ENCODE peak calls at places on chromosomes 16 and 17, in eight cellular contexts. B, D, N, S, U, T, G and H are unnamed samples.

GRCh38 chr17:48555616-48556533 is 11.0 kb upstream of the HOXB2 start:
- DNase-seq in S (no peak), T (no peak), U (no peak), D (no peak), G (no peak), B (no peak), N (no peak), H (no peak)

GRCh38 chr17:79833744-79834574 is 5.3 kb downstream of the CBX4 start:
- DNase-seq in G (no peak), D (no peak), T (no peak), N (no peak), B (no peak), S (no peak), U (no peak), H (no peak)

GRCh38 chr16:84603115-84603816 is 14.6 kb downstream of the COTL1 start:
- DNase-seq in T (peak; percentile 60), G (peak; percentile 76), S (peak; percentile 53), U (peak; percentile 82), B (peak; percentile 75), D (no peak), N (peak; percentile 89), H (peak; percentile 97)

GRCh38 chr17:60522889-60523626 is 3.0 kb downstream of the APPBP2 start:
- DNase-seq in N (no peak), D (no peak), B (no peak), T (no peak), G (no peak), S (no peak), U (no peak), H (no peak)

GRCh38 chr17:47295037-47295873 is 28.5 kb upstream of the EFCAB13 start:
- DNase-seq in N (no peak), S (no peak), U (no peak), B (no peak), G (no peak), T (no peak), D (no peak), H (peak; percentile 69)

GRCh38 chr17:70929226-70929625 is 759.9 kb downstream of the KCNJ2 start:
- DNase-seq in B (no peak), T (no peak), G (no peak), U (no peak), S (no peak), N (no peak), D (no peak), H (no peak)

GRCh38 chr17:45364531-45365390 is 47.9 kb upstream of the MAP3K14 start:
- DNase-seq in B (no peak), U (no peak), G (no peak), N (no peak), T (no peak), D (no peak), S (peak; percentile 57), H (no peak)

GRCh38 chr16:10552281-10552680 is 28.1 kb downstream of the EMP2 start:
- DNase-seq in T (no peak), U (no peak), N (no peak), D (no peak), B (no peak), G (no peak), S (no peak), H (no peak)

GRCh38 chr17:57286372-57287105 is 30.2 kb downstream of the MSI2 start:
- DNase-seq in B (no peak), D (no peak), G (no peak), N (no peak), U (no peak), T (no peak), S (no peak), H (no peak)

GRCh38 chr17:5557485-5557884 is 26.8 kb downstream of the NLRP1 start:
- DNase-seq in B (no peak), G (no peak), D (no peak), N (no peak), S (no peak), T (no peak), U (no peak), H (no peak)

GRCh38 chr17:78357177-78357586 is 2.7 kb downstream of the SOCS3 start:
- DNase-seq in B (no peak), D (no peak), G (peak; percentile 58), T (peak; percentile 36), S (no peak), N (peak; percentile 45), U (no peak), H (no peak)
- H3K4me3 ChIP-seq in B (peak overlapping the region; percentile 76), D (peak overlapping the region; percentile 95), G (peak overlapping the region; percentile 85), T (peak overlapping the region; percentile 83), S (no peak overlapping the region), N (peak overlapping the region; percentile 74), U (peak overlapping the region; percentile 81), H (peak overlapping the region; percentile 76)

DNA sequence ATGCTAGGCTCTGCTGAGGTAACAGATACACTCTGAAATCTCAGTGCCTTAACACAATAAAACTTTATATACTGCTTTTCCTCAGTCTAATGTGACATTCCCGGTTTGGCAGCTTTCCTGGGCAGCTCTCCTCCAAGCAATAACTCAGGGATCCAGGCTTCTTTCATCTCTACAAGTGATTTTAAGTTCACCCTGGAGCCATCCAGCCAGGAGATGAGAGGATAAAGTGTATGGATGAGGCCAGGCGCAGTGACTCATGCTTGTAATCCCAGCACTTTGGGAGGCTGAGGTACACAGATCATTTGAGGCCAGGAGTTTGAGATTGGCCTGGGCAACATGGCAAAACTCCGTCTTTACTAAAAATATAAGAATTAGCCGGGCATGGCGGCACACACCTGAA is 147.2 kb downstream of the UTP18 start:
- DNase-seq in D (no peak), B (no peak), S (peak; percentile 41), N (no peak), U (no peak), G (no peak), T (no peak), H (no peak)
- H3K4me3 ChIP-seq in D (no peak overlapping the region), B (no peak overlapping the region), S (no peak overlapping the region), N (no peak overlapping the region), U (no peak overlapping the region), G (no peak overlapping the region), T (no peak overlapping the region), H (no peak overlapping the region)

GRCh38 chr17:49932131-49932723 is 36.8 kb upstream of the DLX4 start:
- DNase-seq in B (no peak), S (peak; percentile 32), D (no peak), N (no peak), G (no peak), T (no peak), U (no peak), H (no peak)

GRCh38 chr17:49931416-49931815 is 37.6 kb upstream of the DLX4 start:
- DNase-seq in N (no peak), B (no peak), D (no peak), S (no peak), T (no peak), G (no peak), U (no peak), H (no peak)

GRCh38 chr17:49939318-49939717 is 29.7 kb upstream of the DLX4 start:
- DNase-seq in S (no peak), T (no peak), D (no peak), G (no peak), U (no peak), B (no peak), N (no peak), H (no peak)

GRCh38 chr17:49930880-49931279 is 38.1 kb upstream of the DLX4 start:
- DNase-seq in T (no peak), N (no peak), U (no peak), B (no peak), D (no peak), S (no peak), G (no peak), H (no peak)

GRCh38 chr17:49935526-49936210 is 33.3 kb upstream of the DLX4 start:
- DNase-seq in S (no peak), U (no peak), B (no peak), N (no peak), D (no peak), T (no peak), G (no peak), H (no peak)
- H3K4me3 ChIP-seq in S (no peak overlapping the region), U (no peak overlapping the region), B (no peak overlapping the region), N (no peak overlapping the region), D (no peak overlapping the region), T (no peak overlapping the region), G (no peak overlapping the region), H (no peak overlapping the region)

GRCh38 chr16:795580-796229 is 4.8 kb downstream of the GNG13 start:
- DNase-seq in G (no peak), S (no peak), D (no peak), U (no peak), B (peak; percentile 50), T (no peak), N (no peak), H (no peak)

GRCh38 chr16:794853-795466 is 5.6 kb downstream of the GNG13 start:
- DNase-seq in B (no peak), U (no peak), S (peak; percentile 53), T (no peak), G (no peak), N (no peak), D (no peak), H (no peak)

GRCh38 chr16:797120-797420 is 3.5 kb downstream of the GNG13 start:
- DNase-seq in U (no peak), B (no peak), T (peak; percentile 39), G (no peak), N (no peak), D (no peak), S (no peak), H (no peak)

GRCh38 chr16:797686-798085 is 2.8 kb downstream of the GNG13 start:
- DNase-seq in B (no peak), N (no peak), G (no peak), D (no peak), S (no peak), U (no peak), T (no peak), H (no peak)

DNA sequence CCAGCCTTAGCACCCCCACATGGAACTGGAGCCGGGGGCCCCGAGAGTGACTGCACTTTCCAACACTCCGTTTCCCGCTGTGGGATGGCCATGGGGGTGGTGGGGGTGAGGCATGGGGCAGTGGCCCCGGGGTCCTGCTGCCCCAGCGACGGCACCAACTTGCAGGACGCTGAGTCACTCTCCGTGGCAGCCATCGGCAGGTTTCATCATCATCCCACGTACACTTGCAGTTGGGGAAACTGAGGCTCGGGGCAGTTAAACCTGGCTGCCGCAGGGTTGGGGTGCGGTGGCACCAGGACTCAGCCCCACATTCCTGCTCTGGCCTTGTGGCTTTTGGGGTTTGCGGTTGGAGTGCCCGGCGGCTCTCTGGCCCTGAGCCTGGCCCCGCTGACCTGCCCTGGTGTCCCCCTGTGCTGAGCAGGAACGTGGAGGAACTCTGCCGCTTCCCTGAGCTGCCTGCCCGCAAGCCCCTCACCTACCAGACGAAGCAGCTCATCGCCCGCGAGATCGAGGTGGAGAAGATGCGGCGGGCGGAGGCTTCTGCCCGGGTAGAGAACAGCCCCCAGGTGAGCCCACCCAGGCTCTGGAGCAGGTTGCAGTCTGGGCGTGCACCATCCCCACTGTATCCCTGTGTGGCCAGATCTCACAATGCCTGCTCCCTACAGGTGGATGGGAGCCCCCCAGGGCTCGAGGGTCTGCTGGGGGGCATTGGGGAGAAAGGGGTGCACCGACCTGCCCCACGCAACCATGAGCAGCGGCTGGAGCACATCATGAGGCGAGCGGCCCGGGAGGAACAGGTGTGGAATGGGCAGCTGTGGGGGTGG is 4.0 kb downstream of the GNG13 start:
- DNase-seq in N (no peak), B (no peak), T (no peak), G (no peak), S (no peak), U (no peak), D (no peak), H (no peak)
- H3K4me3 ChIP-seq in N (no peak overlapping the region), B (no peak overlapping the region), T (no peak overlapping the region), G (no peak overlapping the region), S (no peak overlapping the region), U (no peak overlapping the region), D (no peak overlapping the region), H (no peak overlapping the region)